ENCODE peak calls at places on chromosomes 4 and X, in four cellular contexts. One of them, this sample, is unnamed.

GRCh38 chrX:154735695-154736393 is 15.0 kb downstream of the GAB3 start:
- DNase-seq in prostate gland: no peak
- DNase-seq in HepG2: no peak
- DNase-seq in upper lobe of left lung: peak; percentile 65
- DNase-seq in this sample: no peak

GRCh38 chrX:17580529-17581155 is 156.7 kb upstream of the SCML1 start:
- DNase-seq in HepG2: no peak
- DNase-seq in upper lobe of left lung: no peak
- DNase-seq in prostate gland: no peak
- DNase-seq in this sample: no peak

GRCh38 chr4:84597450-84597849 is 14.5 kb downstream of the CDS1 start:
- DNase-seq in prostate gland: no peak
- DNase-seq in upper lobe of left lung: no peak
- DNase-seq in HepG2: no peak
- DNase-seq in this sample: no peak

GRCh38 chr4:185591679-185592141 is 56.4 kb upstream of the PDLIM3 start:
- DNase-seq in prostate gland: peak; percentile 32
- DNase-seq in upper lobe of left lung: no peak
- DNase-seq in HepG2: peak; percentile 75
- DNase-seq in this sample: no peak

GRCh38 chr4:84319124-84319523 is 180.0 kb downstream of the NKX6-1 start:
- DNase-seq in upper lobe of left lung: peak; percentile 71
- DNase-seq in HepG2: no peak
- DNase-seq in prostate gland: peak; percentile 14
- DNase-seq in this sample: no peak

GRCh38 chrX:153739754-153740486 is 15.3 kb downstream of the ABCD1 start:
- DNase-seq in upper lobe of left lung: no peak
- DNase-seq in prostate gland: no peak
- DNase-seq in HepG2: no peak
- DNase-seq in this sample: no peak

GRCh38 chr4:100288167-100288566 is 97.9 kb upstream of the DDIT4L start:
- DNase-seq in upper lobe of left lung: no peak
- DNase-seq in HepG2: no peak
- DNase-seq in prostate gland: no peak
- DNase-seq in this sample: no peak

GRCh38 chr4:55865228-55865806 is 11.9 kb downstream of the EXOC1 start:
- DNase-seq in upper lobe of left lung: no peak
- DNase-seq in HepG2: no peak
- DNase-seq in prostate gland: no peak
- DNase-seq in this sample: no peak

GRCh38 chrX:20477836-20478532 is 211.3 kb upstream of the RPS6KA3 start:
- DNase-seq in prostate gland: no peak
- DNase-seq in HepG2: no peak
- DNase-seq in upper lobe of left lung: peak; percentile 57
- DNase-seq in this sample: no peak

GRCh38 chr4:25795566-25796454 is 67.0 kb downstream of the SEL1L3 start:
- DNase-seq in prostate gland: no peak
- DNase-seq in HepG2: peak; percentile 15
- DNase-seq in upper lobe of left lung: no peak
- DNase-seq in this sample: no peak

GRCh38 chrX:108736509-108737479 is at the start of gene IRS4:
- DNase-seq in HepG2: peak; percentile 32
- DNase-seq in upper lobe of left lung: no peak
- DNase-seq in prostate gland: peak; percentile 15
- DNase-seq in this sample: no peak

GRCh38 chr4:143336828-143337599 is at the start of gene GAB1:
- DNase-seq in prostate gland: peak; percentile 68
- DNase-seq in upper lobe of left lung: peak; percentile 83
- DNase-seq in HepG2: peak; percentile 71
- DNase-seq in this sample: no peak

GRCh38 chrX:119429471-119429870 is 30.3 kb downstream of the SLC25A43 start:
- DNase-seq in HepG2: no peak
- DNase-seq in prostate gland: no peak
- DNase-seq in upper lobe of left lung: no peak
- DNase-seq in this sample: no peak

GRCh38 chr4:182648766-182649165 is 268.4 kb downstream of the DCTD start:
- DNase-seq in prostate gland: no peak
- DNase-seq in HepG2: no peak
- DNase-seq in upper lobe of left lung: no peak
- DNase-seq in this sample: no peak

GRCh38 chr4:72208421-72209075 is 176.7 kb downstream of the NPFFR2 start:
- DNase-seq in HepG2: no peak
- DNase-seq in prostate gland: no peak
- DNase-seq in upper lobe of left lung: no peak
- DNase-seq in this sample: no peak

GRCh38 chr4:30854566-30854965 is 134.4 kb downstream of the PCDH7 start:
- DNase-seq in upper lobe of left lung: no peak
- DNase-seq in HepG2: no peak
- DNase-seq in prostate gland: no peak
- DNase-seq in this sample: no peak

GRCh38 chrX:68889244-68889643 is 60.4 kb downstream of the EFNB1 start:
- DNase-seq in prostate gland: no peak
- DNase-seq in upper lobe of left lung: no peak
- DNase-seq in HepG2: no peak
- DNase-seq in this sample: no peak

GRCh38 chr4:177367336-177367735 is 57.7 kb downstream of the NEIL3 start:
- DNase-seq in upper lobe of left lung: no peak
- DNase-seq in HepG2: peak; percentile 24
- DNase-seq in prostate gland: no peak
- DNase-seq in this sample: no peak

GRCh38 chr4:140754918-140755810 is 1.0 kb downstream of the TBC1D9 start:
- DNase-seq in upper lobe of left lung: no peak
- DNase-seq in HepG2: no peak
- DNase-seq in prostate gland: no peak
- DNase-seq in this sample: no peak

GRCh38 chrX:56947695-56948094 is 47.6 kb downstream of the SPIN3 start:
- DNase-seq in prostate gland: no peak
- DNase-seq in upper lobe of left lung: no peak
- DNase-seq in HepG2: no peak
- DNase-seq in this sample: no peak

GRCh38 chr4:138412847-138413246 is 170.7 kb upstream of the SLC7A11 start:
- DNase-seq in upper lobe of left lung: no peak
- DNase-seq in prostate gland: no peak
- DNase-seq in HepG2: no peak
- DNase-seq in this sample: no peak

GRCh38 chr4:76704133-76704881 is 193.6 kb downstream of the SOWAHB start:
- DNase-seq in prostate gland: peak; percentile 55
- DNase-seq in upper lobe of left lung: peak; percentile 61
- DNase-seq in HepG2: no peak
- DNase-seq in this sample: no peak

GRCh38 chr4:162684371-162684700 is 482.4 kb downstream of the NAF1 start:
- DNase-seq in prostate gland: no peak
- DNase-seq in upper lobe of left lung: no peak
- DNase-seq in HepG2: no peak
- DNase-seq in this sample: no peak

GRCh38 chrX:67953658-67954057 is 409.8 kb downstream of the AR start:
- DNase-seq in HepG2: no peak
- DNase-seq in prostate gland: no peak
- DNase-seq in upper lobe of left lung: no peak
- DNase-seq in this sample: no peak

GRCh38 chr4:186021461-186022167 is 47.3 kb upstream of the TLR3 start:
- DNase-seq in HepG2: peak; percentile 30
- DNase-seq in prostate gland: no peak
- DNase-seq in upper lobe of left lung: no peak
- DNase-seq in this sample: no peak

GRCh38 chr4:176308441-176308840 is 11.3 kb upstream of the SPCS3 start:
- DNase-seq in prostate gland: no peak
- DNase-seq in upper lobe of left lung: no peak
- DNase-seq in HepG2: no peak
- DNase-seq in this sample: no peak

GRCh38 chrX:51144828-51145442 is 187.7 kb upstream of the NUDT10 start:
- DNase-seq in prostate gland: peak; percentile 19
- DNase-seq in upper lobe of left lung: peak; percentile 49
- DNase-seq in HepG2: peak; percentile 16
- DNase-seq in this sample: no peak

DNA sequence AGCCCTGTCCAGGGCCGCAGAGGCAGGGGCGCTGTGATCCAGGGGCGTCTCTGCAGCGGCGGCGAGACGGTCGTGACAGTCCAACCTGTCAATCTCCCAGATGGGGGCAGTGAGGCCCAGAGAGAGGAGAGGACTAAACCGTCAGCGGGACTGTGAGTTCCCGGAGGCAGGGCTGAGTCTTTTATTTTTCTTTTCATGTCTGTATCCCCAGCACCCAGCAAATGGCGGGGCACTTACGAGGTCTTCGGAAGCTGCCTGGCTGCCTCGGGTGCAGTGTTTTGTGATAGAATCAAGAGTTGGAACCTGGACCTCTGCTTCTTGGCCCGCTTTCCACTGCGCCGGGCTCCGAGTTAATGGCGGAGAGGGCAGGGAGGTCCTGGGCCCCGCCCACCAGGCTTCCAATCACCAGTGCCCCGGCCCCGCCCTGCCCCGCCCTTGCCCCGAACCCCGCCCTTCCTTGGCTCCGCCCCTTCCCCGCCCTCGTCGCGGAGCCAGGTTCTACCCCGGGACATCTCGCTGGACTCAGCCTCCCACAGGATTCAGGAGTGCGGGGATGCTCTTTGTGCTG is 35.3 kb upstream of the GRPEL1 start:
- DNase-seq in HepG2: peak; percentile 64
- DNase-seq in upper lobe of left lung: peak; percentile 92
- DNase-seq in prostate gland: peak; percentile 86
- DNase-seq in this sample: peak; percentile 47
- TF ChIP-seq POLR2A in HepG2: peak; percentile 59
- TF ChIP-seq POLR2A in upper lobe of left lung: no peak
- TF ChIP-seq POLR2A in prostate gland: peak; percentile 60
- TF ChIP-seq POLR2A in this sample: peak; percentile 70

DNA sequence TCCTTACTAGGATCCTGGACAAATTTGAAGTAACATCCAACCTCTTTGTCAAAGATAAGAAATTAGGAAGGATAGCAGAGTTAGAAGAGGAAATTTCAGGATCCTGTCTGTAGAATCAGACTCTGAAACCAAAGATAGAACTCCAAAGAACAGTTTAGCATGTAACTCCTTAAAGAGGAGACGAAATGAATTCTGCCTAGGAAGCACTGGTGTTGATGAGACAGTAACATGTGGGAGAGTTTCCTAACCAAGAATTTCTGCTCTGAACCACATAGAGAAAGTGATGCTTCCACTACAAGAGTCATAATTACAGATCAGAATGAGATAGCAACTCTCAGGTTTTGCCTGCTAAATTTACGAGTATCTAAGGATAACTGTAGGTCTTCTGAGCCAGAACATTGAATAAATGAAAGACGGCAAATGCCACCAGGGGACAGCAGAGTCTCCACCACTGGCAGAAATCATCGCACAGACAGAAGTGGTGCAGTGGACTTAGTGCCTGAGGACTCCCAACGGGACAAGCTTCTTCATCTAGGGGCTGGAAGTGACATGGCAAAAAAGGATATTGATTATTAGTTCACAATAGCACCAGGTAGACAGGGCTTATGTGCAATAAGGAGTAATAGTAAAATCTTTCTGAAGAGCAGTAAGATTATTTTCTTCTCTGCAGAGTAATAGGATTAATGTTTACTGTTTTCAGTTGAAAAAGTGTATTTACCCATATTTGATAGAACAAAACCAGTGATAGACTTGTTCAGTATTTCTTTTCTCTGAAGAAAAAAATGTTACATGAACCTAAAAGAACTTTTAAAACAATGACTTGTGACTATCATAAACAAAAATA is 6.7 kb upstream of the PPID start:
- DNase-seq in prostate gland: peak; percentile 69
- DNase-seq in HepG2: peak; percentile 67
- DNase-seq in upper lobe of left lung: peak; percentile 69
- DNase-seq in this sample: no peak
- TF ChIP-seq CTCF in prostate gland: peak; percentile 67
- TF ChIP-seq CTCF in HepG2: peak; percentile 93
- TF ChIP-seq CTCF in upper lobe of left lung: peak; percentile 69
- TF ChIP-seq CTCF in this sample: peak; percentile 78

DNA sequence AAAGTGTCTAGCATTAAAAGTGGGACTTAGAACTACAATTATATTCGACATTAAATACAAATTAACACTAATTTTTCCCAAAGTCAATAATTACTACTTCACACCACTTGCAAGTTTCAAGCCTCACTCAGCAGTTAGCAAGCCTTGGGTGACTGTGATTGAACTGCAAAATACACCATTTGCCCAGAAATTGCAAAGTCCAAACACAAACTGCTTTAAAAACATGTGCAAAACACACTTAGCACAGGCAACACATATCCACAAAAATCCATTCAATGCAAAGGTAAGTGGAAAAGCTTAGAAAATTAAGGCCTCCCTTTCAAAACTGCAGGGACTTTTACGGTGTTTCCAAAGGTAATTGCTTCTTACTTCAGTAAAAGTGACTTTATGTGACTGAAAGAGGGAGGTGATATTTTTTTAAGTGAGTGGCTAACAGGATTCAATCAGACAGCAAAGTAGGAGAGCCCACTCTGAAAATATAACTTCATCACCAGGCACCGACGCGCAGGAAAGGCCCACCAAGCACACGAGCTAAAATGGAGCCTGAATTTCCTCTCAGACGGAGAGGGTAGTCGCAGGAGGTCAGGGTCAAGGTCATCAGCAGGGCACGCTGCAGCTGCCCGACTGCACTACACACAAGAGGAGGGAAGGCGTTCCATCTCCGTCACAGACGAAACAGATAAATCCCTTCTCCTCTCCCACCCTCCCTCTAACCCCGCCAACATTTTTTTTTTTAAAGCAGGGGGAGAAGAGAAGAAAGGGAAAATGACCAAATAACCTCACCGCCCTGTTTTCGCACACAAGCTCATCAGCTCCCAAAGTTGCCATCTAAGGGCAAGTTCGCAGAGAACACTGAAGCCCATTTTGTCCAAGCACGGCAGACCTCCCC is 3.1 kb downstream of the ZNF827 start:
- DNase-seq in upper lobe of left lung: peak; percentile 34
- DNase-seq in HepG2: peak; percentile 61
- DNase-seq in prostate gland: no peak
- DNase-seq in this sample: no peak
- TF ChIP-seq POLR2A in upper lobe of left lung: no peak
- TF ChIP-seq POLR2A in HepG2: peak; percentile 28
- TF ChIP-seq POLR2A in prostate gland: no peak
- TF ChIP-seq POLR2A in this sample: no peak

DNA sequence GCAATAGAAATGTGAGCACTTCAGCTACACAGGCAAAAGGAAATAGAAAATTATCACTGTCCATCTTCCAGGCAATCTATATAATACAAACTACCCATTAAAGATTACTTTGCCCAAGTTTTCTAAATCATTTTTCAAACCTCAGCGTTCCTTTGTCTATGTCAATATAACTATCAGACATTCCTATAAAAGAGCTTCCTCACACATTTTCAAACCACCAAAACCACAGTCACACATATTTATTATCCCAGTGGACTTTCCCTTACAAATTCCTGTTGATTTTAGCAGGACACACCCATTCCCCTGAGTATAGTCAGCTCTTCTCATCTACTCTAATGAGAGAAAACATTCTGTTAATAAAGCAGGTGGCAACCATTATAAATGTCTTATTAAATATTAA is 83.2 kb upstream of the INTU start:
- DNase-seq in HepG2: no peak
- DNase-seq in prostate gland: no peak
- DNase-seq in upper lobe of left lung: no peak
- DNase-seq in this sample: no peak
- TF ChIP-seq CTCF in HepG2: no peak
- TF ChIP-seq CTCF in prostate gland: no peak
- TF ChIP-seq CTCF in upper lobe of left lung: no peak
- TF ChIP-seq CTCF in this sample: no peak

This sample was measured in esophagus squamous epithelium.